ENCODE peak calls at places on chromosomes 16 and 17, in nine cellular contexts. Z, C, I, T, F, O, A, R and V are unnamed samples.
A peak's percentile ranks its signal among the peaks of the same experiment; 100 is the strongest.

GRCh38 chr16:17359778-17360177 is 111.0 kb downstream of the XYLT1 start:
- DNase-seq in T (no peak), O (no peak), R (no peak), I (no peak), C (peak; percentile 71), Z (no peak), A (no peak), F (no peak), V (peak; percentile 15)

GRCh38 chr16:77223184-77223583 is 24.0 kb downstream of the SYCE1L start:
- DNase-seq in C (no peak), T (no peak), F (no peak), I (no peak), Z (no peak), A (no peak), R (no peak), O (no peak), V (no peak)

GRCh38 chr17:68435876-68436842 is 21.1 kb downstream of the WIPI1 start:
- DNase-seq in C (peak; percentile 45), R (no peak), A (peak; percentile 94), Z (peak; percentile 80), T (peak; percentile 40), I (peak; percentile 69), O (peak; percentile 87), F (peak; percentile 68), V (peak; percentile 64)

GRCh38 chr17:67526700-67527099 is 149.6 kb downstream of the PITPNC1 start:
- DNase-seq in R (no peak), Z (no peak), I (no peak), O (no peak), T (no peak), C (no peak), A (no peak), F (no peak), V (no peak)

GRCh38 chr16:50500171-50500874 is 47.9 kb upstream of the NKD1 start:
- DNase-seq in R (no peak), A (no peak), I (no peak), T (no peak), O (no peak), F (no peak), C (no peak), Z (no peak), V (no peak)

GRCh38 chr17:36524428-36524876 is 10.2 kb downstream of the MYO19 start:
- DNase-seq in A (no peak), R (no peak), O (no peak), T (peak; percentile 84), F (no peak), C (peak; percentile 25), I (no peak), Z (no peak), V (no peak)

GRCh38 chr16:64864232-64864803 is 257.5 kb downstream of the CDH11 start:
- DNase-seq in T (no peak), Z (no peak), F (no peak), O (no peak), A (no peak), I (no peak), R (no peak), C (peak; percentile 97), V (no peak)

GRCh38 chr17:76000016-76000754 is 470 bp upstream of the CDK3 start:
- DNase-seq in O (peak; percentile 58), C (no peak), I (no peak), R (peak; percentile 89), F (no peak), A (no peak), T (no peak), Z (no peak), V (peak; percentile 39)

GRCh38 chr17:29590261-29590978 is 972 bp upstream of the GIT1 start:
- DNase-seq in F (no peak), T (no peak), I (peak; percentile 61), O (no peak), C (peak; percentile 62), A (no peak), R (no peak), Z (peak; percentile 51), V (no peak)

GRCh38 chr16:13911306-13911705 is 8.6 kb upstream of the ERCC4 start:
- DNase-seq in A (no peak), O (no peak), Z (no peak), F (no peak), R (no peak), T (no peak), C (no peak), I (no peak), V (no peak)

GRCh38 chr16:73036074-73036826 is 11.7 kb downstream of the ZFHX3 start:
- DNase-seq in A (no peak), T (no peak), C (peak; percentile 10), O (no peak), Z (no peak), F (no peak), I (peak; percentile 50), R (no peak), V (no peak)

GRCh38 chr17:3959295-3959899 is 4.8 kb downstream of the ATP2A3 start:
- DNase-seq in R (no peak), T (no peak), I (no peak), C (peak; percentile 53), A (no peak), F (no peak), O (no peak), Z (no peak), V (no peak)

GRCh38 chr17:82613283-82614094 is 34.8 kb downstream of the WDR45B start:
- DNase-seq in T (no peak), I (no peak), F (no peak), Z (no peak), A (no peak), C (no peak), R (peak; percentile 79), O (no peak), V (no peak)

GRCh38 chr17:31308372-31308905 is 5.4 kb downstream of the EVI2B start:
- DNase-seq in A (no peak), Z (no peak), T (no peak), F (no peak), R (no peak), C (no peak), I (no peak), O (no peak), V (no peak)

GRCh38 chr17:52995127-52995526 is 827.6 kb upstream of the KIF2B start:
- DNase-seq in A (no peak), R (no peak), O (no peak), I (no peak), T (no peak), C (no peak), F (no peak), Z (no peak), V (no peak)
- H3K9me3 ChIP-seq in A (no peaks in the 10 kb centered on the region), R (peaks cover 2% of the 10 kb centered on the region), O (no peaks in the 10 kb centered on the region), I (no peaks in the 10 kb centered on the region), T (peaks cover 2% of the 10 kb centered on the region), C (peaks cover 12% of the 10 kb centered on the region), F (no peaks in the 10 kb centered on the region), Z (no peaks in the 10 kb centered on the region), V (no peaks in the 10 kb centered on the region)

DNA sequence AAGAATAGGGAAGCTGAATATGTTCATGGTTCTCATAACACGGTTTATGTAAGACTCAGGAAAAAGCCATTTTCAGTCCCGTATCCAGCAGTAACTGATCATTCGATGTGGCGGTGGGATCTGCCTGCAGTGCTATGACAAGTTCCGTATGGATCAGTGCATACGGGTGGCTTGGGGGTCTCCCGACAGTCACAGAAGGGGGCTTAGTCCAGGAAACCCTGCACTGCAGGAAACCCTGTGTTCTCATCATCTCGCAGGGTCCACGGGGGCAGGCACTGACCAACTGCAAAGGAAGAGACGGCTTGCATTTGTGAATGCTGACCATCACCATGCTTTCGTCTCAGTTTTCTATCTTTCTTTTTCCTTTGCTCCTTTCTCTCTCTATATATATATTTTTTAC is 7.7 kb downstream of the MTHFSD start:
- DNase-seq in Z (no peak), R (peak; percentile 28), A (no peak), I (peak; percentile 36), C (no peak), F (no peak), O (no peak), T (no peak), V (no peak)
- H3K9me3 ChIP-seq in Z (no peaks in the 10 kb centered on the region), R (no peaks in the 10 kb centered on the region), A (no peaks in the 10 kb centered on the region), I (no peaks in the 10 kb centered on the region), C (no peaks in the 10 kb centered on the region), F (no peaks in the 10 kb centered on the region), O (no peaks in the 10 kb centered on the region), T (no peaks in the 10 kb centered on the region), V (no peaks in the 10 kb centered on the region)

DNA sequence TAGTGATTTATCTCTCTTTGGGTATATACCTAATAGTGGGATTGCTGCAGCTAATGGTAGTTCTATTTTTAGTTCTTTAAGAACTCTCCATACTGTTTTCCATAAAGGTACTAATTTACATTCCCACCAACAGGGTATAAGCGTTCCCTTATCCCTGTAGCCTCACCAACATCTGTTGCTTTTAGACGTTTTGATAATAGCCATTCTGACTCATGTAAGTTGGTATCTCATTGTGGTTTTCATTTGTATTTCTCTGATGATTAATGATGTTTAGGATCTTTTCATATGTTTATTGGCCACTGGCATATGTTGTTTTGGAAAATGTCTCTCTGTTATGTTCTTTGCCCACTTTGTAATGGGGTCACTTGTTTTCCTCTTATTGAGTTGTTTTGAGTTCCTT is 88.5 kb upstream of the ZNF267 start:
- DNase-seq in R (no peak), C (no peak), I (no peak), T (no peak), Z (no peak), F (no peak), A (no peak), O (no peak), V (no peak)
- H3K9me3 ChIP-seq in R (peaks cover 99% of the 10 kb centered on the region), C (peaks cover 5% of the 10 kb centered on the region), I (peaks cover 45% of the 10 kb centered on the region), T (no peaks in the 10 kb centered on the region), Z (no peaks in the 10 kb centered on the region), F (peaks cover 7% of the 10 kb centered on the region), A (peaks cover 78% of the 10 kb centered on the region), O (peaks cover 71% of the 10 kb centered on the region), V (peaks cover 13% of the 10 kb centered on the region)

DNA sequence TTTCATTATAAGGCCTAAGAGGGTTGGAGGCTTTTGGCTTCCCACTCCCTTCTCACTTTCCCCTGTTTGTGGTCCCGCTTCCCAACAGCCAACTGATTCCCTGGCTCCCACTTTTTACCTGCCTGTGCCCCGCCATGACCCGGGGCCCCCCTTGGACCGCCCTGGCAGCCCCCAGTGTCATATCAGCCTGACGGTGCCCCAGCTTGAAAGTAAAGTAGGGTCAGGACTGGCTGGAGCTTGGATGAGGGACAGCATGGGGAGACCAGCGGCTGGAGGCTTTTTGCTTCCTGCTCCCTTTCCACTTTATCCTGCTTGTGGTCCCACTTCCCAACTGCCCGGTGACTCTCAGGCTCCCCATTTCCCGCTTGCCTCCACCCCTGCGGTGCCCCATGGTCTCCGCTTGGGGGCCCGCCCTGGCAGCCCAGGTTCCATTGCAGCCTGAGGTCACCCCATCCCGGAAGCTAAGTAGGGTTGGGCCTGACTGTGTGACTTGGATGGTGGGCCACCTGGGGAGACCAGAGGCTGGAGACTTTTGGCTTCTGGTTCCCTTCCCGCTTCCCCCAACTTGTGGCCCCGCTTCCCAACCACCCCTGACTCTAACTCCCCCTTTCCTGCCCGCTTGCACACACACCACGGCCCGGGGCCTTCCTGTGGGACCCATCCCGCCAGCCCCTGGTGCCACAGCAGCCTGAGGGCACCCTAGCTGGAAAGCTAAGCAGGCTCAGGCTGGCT is 2274.7 kb downstream of the TP53TG3F start:
- DNase-seq in O (no peak), R (peak; percentile 61), Z (no peak), I (no peak), A (peak; percentile 81), T (no peak), C (no peak), F (no peak), V (no peak)
- H3K9me3 ChIP-seq in O (no peaks in the 10 kb centered on the region), R (peaks cover 70% of the 10 kb centered on the region), Z (no peaks in the 10 kb centered on the region), I (no peaks in the 10 kb centered on the region), A (peaks cover 10% of the 10 kb centered on the region), T (no peaks in the 10 kb centered on the region), C (peaks cover 3% of the 10 kb centered on the region), F (peaks cover 4% of the 10 kb centered on the region), V (peaks cover 6% of the 10 kb centered on the region)

GRCh38 chr16:35146031-35146710 is 1686.8 kb downstream of the TP53TG3F start:
- DNase-seq in O (no peak), I (no peak), Z (no peak), T (no peak), C (no peak), F (no peak), A (peak; percentile 79), R (no peak), V (no peak)
- H3K9me3 ChIP-seq in O (no peaks in the 10 kb centered on the region), I (no peaks in the 10 kb centered on the region), Z (no peaks in the 10 kb centered on the region), T (peaks cover 6% of the 10 kb centered on the region), C (peaks cover 24% of the 10 kb centered on the region), F (no peaks in the 10 kb centered on the region), A (peaks cover 26% of the 10 kb centered on the region), R (peaks cover 83% of the 10 kb centered on the region), V (no peaks in the 10 kb centered on the region)